ENCODE peak calls at places on chromosomes 12 and 14, in six cellular contexts. Z, B, A, C, O and S are unnamed samples.

GRCh38 chr12:71477046-71477445 is 37.4 kb downstream of the LGR5 start:
- DNase-seq in Z (no peak), C (no peak), A (peak), O (no peak), B (no peak), S (no peak)

GRCh38 chr14:73426877-73427276 is 31.5 kb downstream of the NUMB start:
- DNase-seq in A (peak), C (no peak), Z (no peak), B (peak), O (no peak), S (no peak)

GRCh38 chr12:53676715-53677611 is 1.1 kb upstream of the ATP5MC2 start:
- DNase-seq in O (peak), Z (peak), B (peak), A (peak), C (no peak), S (peak)

GRCh38 chr12:56839489-56840442 is 76.6 kb downstream of the HSD17B6 start:
- DNase-seq in C (peak), O (peak), B (peak), Z (peak), A (peak), S (peak)

GRCh38 chr14:74549588-74549987 is 56.0 kb downstream of the ISCA2 start:
- DNase-seq in C (no peak), Z (peak), B (no peak), O (no peak), A (no peak), S (no peak)

GRCh38 chr12:4280351-4281163 is 7.0 kb downstream of the CCND2 start:
- DNase-seq in C (no peak), O (no peak), B (no peak), A (no peak), Z (no peak), S (no peak)

GRCh38 chr14:103334644-103335603 is 887 bp downstream of the EIF5 start:
- DNase-seq in B (peak), Z (peak), A (peak), O (no peak), C (no peak), S (peak)

GRCh38 chr14:93914278-93914677 is 12.9 kb upstream of the FAM181A start:
- DNase-seq in C (no peak), O (no peak), B (no peak), A (no peak), Z (no peak), S (no peak)

GRCh38 chr14:55562135-55562534 is 17.9 kb upstream of the KTN1 start:
- DNase-seq in A (no peak), B (no peak), Z (no peak), O (no peak), C (no peak), S (no peak)

GRCh38 chr12:104748790-104749189 is 209.3 kb downstream of the SLC41A2 start:
- DNase-seq in A (peak), C (no peak), O (peak), B (peak), Z (no peak), S (no peak)

GRCh38 chr12:120978296-120979219 is at the start of gene HNF1A:
- DNase-seq in C (no peak), Z (no peak), A (no peak), B (no peak), O (no peak), S (no peak)

GRCh38 chr14:85085981-85086380 is 444.0 kb upstream of the FLRT2 start:
- DNase-seq in A (no peak), C (no peak), Z (no peak), B (no peak), O (no peak), S (no peak)

GRCh38 chr14:52325126-52325525 is 11.0 kb downstream of the PTGER2 start:
- DNase-seq in Z (no peak), B (peak), A (peak), O (no peak), C (no peak), S (no peak)

GRCh38 chr14:34750670-34751069 is 36.3 kb upstream of the CFL2 start:
- DNase-seq in Z (no peak), B (peak), O (no peak), C (no peak), A (peak), S (no peak)

GRCh38 chr12:19689801-19690472 is 250.6 kb downstream of the AEBP2 start:
- DNase-seq in Z (no peak), C (no peak), O (no peak), A (no peak), B (no peak), S (no peak)

GRCh38 chr12:28683371-28683770 is 465.7 kb upstream of the FAR2 start:
- DNase-seq in O (no peak), Z (peak), C (no peak), A (no peak), B (no peak), S (no peak)

GRCh38 chr12:57735952-57736742 is 2.4 kb downstream of the AGAP2 start:
- DNase-seq in B (peak), A (peak), Z (peak), O (peak), C (no peak), S (no peak)

GRCh38 chr12:132243596-132244289 is 85.6 kb downstream of the GALNT9 start:
- DNase-seq in O (peak), C (no peak), A (no peak), Z (peak), B (no peak), S (no peak)

GRCh38 chr14:93019367-93019843 is 96.3 kb downstream of the ITPK1 start:
- DNase-seq in Z (no peak), B (no peak), C (no peak), A (no peak), O (no peak), S (no peak)

GRCh38 chr12:3213171-3213570 is 136.0 kb downstream of the TSPAN9 start:
- DNase-seq in Z (no peak), A (no peak), O (no peak), C (no peak), B (no peak), S (no peak)

GRCh38 chr12:101891462-101891971 is 14.1 kb downstream of the DRAM1 start:
- DNase-seq in Z (no peak), B (peak), A (peak), C (no peak), O (no peak), S (no peak)

GRCh38 chr12:71900091-71900490 is 38.6 kb upstream of the TPH2 start:
- DNase-seq in B (peak), A (peak), C (no peak), Z (peak), O (no peak), S (no peak)

GRCh38 chr14:31752867-31753661 is 191.9 kb downstream of the NUBPL start:
- DNase-seq in A (no peak), B (no peak), C (no peak), O (no peak), Z (no peak), S (no peak)

GRCh38 chr14:33134975-33135374 is 196.3 kb downstream of the NPAS3 start:
- DNase-seq in A (no peak), C (no peak), Z (no peak), O (no peak), B (no peak), S (no peak)

GRCh38 chr12:52351196-52352059 is 15.9 kb downstream of the KRT85 start:
- DNase-seq in A (no peak), C (no peak), O (no peak), B (no peak), Z (no peak), S (no peak)

GRCh38 chr12:27534060-27534764 is 10.2 kb downstream of the PPFIBP1 start:
- DNase-seq in C (no peak), Z (no peak), A (no peak), O (no peak), B (no peak), S (no peak)

GRCh38 chr12:71371132-71371531 is 68.5 kb upstream of the LGR5 start:
- DNase-seq in B (no peak), A (no peak), Z (peak), O (no peak), C (no peak), S (no peak)

GRCh38 chr14:29527286-29527685 is 400.4 kb downstream of the PRKD1 start:
- DNase-seq in O (no peak), C (no peak), B (no peak), Z (no peak), A (no peak), S (no peak)

GRCh38 chr12:62194616-62195015 is 65.6 kb upstream of the USP15 start:
- DNase-seq in A (no peak), C (no peak), O (no peak), Z (no peak), B (no peak), S (no peak)

GRCh38 chr12:67477682-67478265 is 170.8 kb upstream of the DYRK2 start:
- DNase-seq in C (no peak), B (no peak), Z (peak), A (no peak), O (no peak), S (no peak)

GRCh38 chr14:50425816-50426215 is 29.1 kb upstream of the CDKL1 start:
- DNase-seq in O (no peak), Z (no peak), B (peak), A (peak), C (no peak), S (no peak)

GRCh38 chr12:87816186-87816585 is 213.0 kb downstream of the C12orf50 start:
- DNase-seq in A (no peak), C (no peak), Z (no peak), B (peak), O (no peak), S (no peak)

GRCh38 chr12:6085841-6086240 is 38.6 kb downstream of the VWF start:
- DNase-seq in A (no peak), B (no peak), O (no peak), C (no peak), Z (no peak), S (no peak)
- H4K8ac ChIP-seq in A (peak), B (no peak), O (no peak), C (peak), Z (no peak), S (no peak)

GRCh38 chr14:53603994-53604393 is 352.6 kb downstream of the BMP4 start:
- DNase-seq in O (no peak), C (no peak), B (no peak), Z (no peak), A (no peak), S (no peak)
- H2BK15ac ChIP-seq in O (no peak), C (no peak), B (no peak), Z (no peak), A (no peak), S (no peak)

DNA sequence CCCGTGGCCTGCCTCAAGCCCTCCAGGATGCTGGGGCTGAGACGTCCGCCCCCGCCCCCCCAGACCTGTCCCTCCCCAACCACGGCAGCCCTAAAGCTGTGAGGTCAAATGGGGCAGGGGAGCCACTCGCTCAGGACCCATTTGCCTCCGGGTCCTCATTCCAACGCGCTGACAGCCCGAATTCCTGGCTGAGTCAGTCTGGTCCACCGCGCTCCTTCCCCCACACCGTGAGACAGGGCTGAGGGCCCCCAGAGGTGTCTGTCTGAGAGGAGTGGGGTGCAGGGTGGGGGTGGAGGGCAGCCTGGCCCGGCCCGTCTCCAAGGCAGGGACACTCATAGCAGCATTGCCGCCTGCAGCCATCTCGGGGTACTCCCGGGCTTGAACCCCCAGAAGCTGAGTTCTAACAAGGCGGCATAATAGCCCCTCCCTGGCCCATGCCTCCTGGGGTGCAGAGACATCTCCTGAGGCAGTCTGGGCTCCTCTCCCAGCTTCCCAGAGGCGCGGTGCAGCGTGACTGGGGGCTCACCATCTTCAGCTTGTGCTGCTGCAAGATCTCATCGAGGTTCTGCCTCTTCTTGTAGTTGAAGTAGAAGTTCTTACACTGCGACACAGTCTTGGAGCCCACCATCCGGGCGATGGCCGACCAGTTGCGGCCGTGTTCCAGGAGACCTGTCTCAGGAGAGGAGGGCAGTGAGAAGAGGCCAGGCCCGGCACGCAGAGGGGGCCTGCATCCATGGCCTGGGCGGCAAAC is 90.5 kb downstream of the RFLNA start:
- DNase-seq in Z (peak), A (peak), B (peak), C (no peak), O (no peak), S (no peak)
- H4K8ac ChIP-seq in Z (no peak), A (peak), B (peak), C (no peak), O (no peak), S (no peak)

GRCh38 chr14:58227096-58227819 is 17.4 kb upstream of the PSMA3 start:
- DNase-seq in Z (no peak), C (no peak), O (no peak), A (no peak), B (no peak), S (no peak)
- H2BK15ac ChIP-seq in Z (no peak), C (no peak), O (no peak), A (no peak), B (no peak), S (no peak)

DNA sequence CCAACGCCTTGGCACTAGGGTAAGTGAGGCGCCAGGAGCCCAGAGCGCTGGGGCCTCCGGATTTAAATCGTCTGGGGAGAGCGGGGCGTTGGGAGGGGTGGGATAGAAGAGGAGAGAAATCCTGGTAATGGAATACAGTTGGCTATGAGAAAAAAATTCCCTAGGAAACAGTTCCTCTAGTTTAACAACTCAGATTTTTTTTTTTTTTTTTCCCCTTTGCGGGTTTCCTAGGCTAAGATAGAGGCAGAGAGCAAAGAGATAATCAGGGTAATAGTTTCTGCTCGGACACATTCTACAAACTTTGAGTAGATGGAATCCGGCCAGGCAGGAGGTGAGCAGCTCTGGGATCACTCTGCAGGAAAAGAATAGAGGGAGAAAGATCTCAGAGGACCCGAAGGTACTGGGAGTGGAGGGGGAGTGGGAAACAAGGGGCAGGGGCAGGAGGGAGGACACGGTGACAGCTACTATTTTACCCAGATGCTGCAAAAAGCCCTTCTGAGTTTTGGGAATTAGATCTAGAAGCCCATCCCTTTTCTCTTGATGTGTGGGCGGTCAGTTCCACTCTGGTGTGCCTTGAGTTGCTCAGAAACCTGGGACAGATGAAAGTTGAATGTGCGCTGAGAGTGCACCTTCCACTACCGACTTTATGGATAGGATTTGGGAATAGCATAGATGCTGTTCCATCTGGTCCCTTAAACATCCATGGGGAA is 439 bp downstream of the GPRC5A start:
- DNase-seq in B (no peak), Z (no peak), A (no peak), O (no peak), C (no peak), S (no peak)
- H4K8ac ChIP-seq in B (peak), Z (no peak), A (peak), O (no peak), C (no peak), S (no peak)

DNA sequence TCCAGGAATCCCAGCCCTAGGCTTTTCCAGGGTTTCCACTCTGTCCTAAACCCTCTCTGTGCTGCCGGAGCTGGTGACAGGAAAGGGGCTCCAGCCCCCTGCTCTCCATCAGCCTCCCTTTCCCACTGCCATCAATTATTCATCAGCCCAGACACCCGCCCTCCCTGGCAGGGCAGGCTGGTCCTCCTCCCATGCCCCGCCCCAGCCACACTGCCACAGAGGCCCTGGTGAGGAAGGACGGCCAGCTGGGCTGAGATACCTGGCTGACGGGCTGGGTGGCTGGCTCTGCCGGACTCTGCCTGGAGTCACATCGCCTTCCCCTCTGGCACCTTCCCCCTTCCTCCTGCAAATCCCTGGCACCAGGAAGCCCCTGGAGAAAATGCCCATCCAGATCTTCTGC is 11.9 kb upstream of the SMARCD1 start:
- DNase-seq in Z (no peak), A (no peak), C (no peak), O (no peak), B (no peak), S (no peak)
- H2BK15ac ChIP-seq in Z (no peak), A (no peak), C (no peak), O (no peak), B (no peak), S (no peak)

GRCh38 chr14:90336401-90336800 is 4.7 kb upstream of the NRDE2 start:
- DNase-seq in Z (no peak), B (no peak), C (no peak), A (no peak), O (no peak), S (no peak)
- H4K8ac ChIP-seq in Z (no peak), B (no peak), C (no peak), A (no peak), O (no peak), S (no peak)

GRCh38 chr14:42441615-42442014 is 834.9 kb downstream of the LRFN5 start:
- DNase-seq in B (no peak), O (no peak), C (no peak), Z (no peak), A (no peak), S (no peak)
- H2BK15ac ChIP-seq in B (no peak), O (no peak), C (no peak), Z (no peak), A (no peak), S (no peak)

GRCh38 chr12:49623142-49623899 is at the start of gene PRPF40B:
- DNase-seq in Z (peak), O (peak), C (peak), B (peak), A (peak), S (peak)

GRCh38 chr12:49619286-49619685 is 4.1 kb upstream of the PRPF40B start:
- DNase-seq in B (peak), C (no peak), Z (no peak), O (no peak), A (no peak), S (no peak)

GRCh38 chr12:49624919-49625577 is 1.7 kb downstream of the PRPF40B start:
- DNase-seq in O (no peak), B (peak), A (peak), C (no peak), Z (no peak), S (no peak)

GRCh38 chr12:49621651-49622500 is 1.5 kb upstream of the PRPF40B start:
- DNase-seq in B (no peak), O (no peak), Z (no peak), C (no peak), A (no peak), S (no peak)

GRCh38 chr12:49622501-49623141 is 740 bp upstream of the PRPF40B start:
- DNase-seq in O (peak), B (peak), A (no peak), C (no peak), Z (no peak), S (no peak)
- H4K8ac ChIP-seq in O (no peak), B (peak), A (peak), C (peak), Z (no peak), S (no peak)